ENCODE peak calls at places on chromosomes 13 and 19, in seven cellular contexts. One of them, this sample, is unnamed.

GRCh38 chr13:48121733-48122132 is 26.8 kb upstream of the MED4 start:
- DNase-seq in T-cell: no peak
- DNase-seq in GF-D8: no peak
- DNase-seq in activated T-helper 9 cell treated with anti-CD3 and anti-CD28 coated beads, Interleukin-2, amount 50 U/mL, for 16 hours: no peak
- DNase-seq in skeletal muscle cell: no peak
- DNase-seq in ureter: no peak
- DNase-seq in stimulated activated CD4-positive, alpha-beta T cell treated with anti-CD3 and anti-CD28 coated beads, TNF-alpha, amount 100 ng/mL, for 24 hours: no peak
- DNase-seq in this sample: no peak

GRCh38 chr19:57779220-57779845 is 9.9 kb downstream of the ZNF586 start:
- DNase-seq in T-cell: no peak
- DNase-seq in activated T-helper 9 cell treated with anti-CD3 and anti-CD28 coated beads, Interleukin-2, amount 50 U/mL, for 16 hours: no peak
- DNase-seq in skeletal muscle cell: no peak
- DNase-seq in GF-D8: no peak
- DNase-seq in ureter: no peak
- DNase-seq in stimulated activated CD4-positive, alpha-beta T cell treated with anti-CD3 and anti-CD28 coated beads, TNF-alpha, amount 100 ng/mL, for 24 hours: no peak
- DNase-seq in this sample: no peak

GRCh38 chr19:3324405-3324856 is 42.0 kb upstream of the NFIC start:
- DNase-seq in skeletal muscle cell: no peak
- DNase-seq in stimulated activated CD4-positive, alpha-beta T cell treated with anti-CD3 and anti-CD28 coated beads, TNF-alpha, amount 100 ng/mL, for 24 hours: peak
- DNase-seq in T-cell: peak
- DNase-seq in activated T-helper 9 cell treated with anti-CD3 and anti-CD28 coated beads, Interleukin-2, amount 50 U/mL, for 16 hours: peak
- DNase-seq in GF-D8: no peak
- DNase-seq in ureter: no peak
- DNase-seq in this sample: peak

GRCh38 chr19:16233081-16233776 is 35.5 kb downstream of the AP1M1 start:
- DNase-seq in skeletal muscle cell: no peak
- DNase-seq in activated T-helper 9 cell treated with anti-CD3 and anti-CD28 coated beads, Interleukin-2, amount 50 U/mL, for 16 hours: no peak
- DNase-seq in T-cell: no peak
- DNase-seq in ureter: no peak
- DNase-seq in stimulated activated CD4-positive, alpha-beta T cell treated with anti-CD3 and anti-CD28 coated beads, TNF-alpha, amount 100 ng/mL, for 24 hours: no peak
- DNase-seq in GF-D8: no peak
- DNase-seq in this sample: peak

GRCh38 chr13:97306106-97306505 is 84.0 kb downstream of the MBNL2 start:
- DNase-seq in activated T-helper 9 cell treated with anti-CD3 and anti-CD28 coated beads, Interleukin-2, amount 50 U/mL, for 16 hours: no peak
- DNase-seq in GF-D8: no peak
- DNase-seq in ureter: no peak
- DNase-seq in skeletal muscle cell: no peak
- DNase-seq in stimulated activated CD4-positive, alpha-beta T cell treated with anti-CD3 and anti-CD28 coated beads, TNF-alpha, amount 100 ng/mL, for 24 hours: no peak
- DNase-seq in T-cell: no peak
- DNase-seq in this sample: no peak

GRCh38 chr19:47436712-47437401 is 17.5 kb upstream of the MEIS3 start:
- DNase-seq in T-cell: peak
- DNase-seq in GF-D8: no peak
- DNase-seq in activated T-helper 9 cell treated with anti-CD3 and anti-CD28 coated beads, Interleukin-2, amount 50 U/mL, for 16 hours: peak
- DNase-seq in ureter: peak
- DNase-seq in stimulated activated CD4-positive, alpha-beta T cell treated with anti-CD3 and anti-CD28 coated beads, TNF-alpha, amount 100 ng/mL, for 24 hours: peak
- DNase-seq in skeletal muscle cell: no peak
- DNase-seq in this sample: peak

GRCh38 chr13:47017476-47017875 is 120.6 kb upstream of the HTR2A start:
- DNase-seq in stimulated activated CD4-positive, alpha-beta T cell treated with anti-CD3 and anti-CD28 coated beads, TNF-alpha, amount 100 ng/mL, for 24 hours: no peak
- DNase-seq in ureter: no peak
- DNase-seq in activated T-helper 9 cell treated with anti-CD3 and anti-CD28 coated beads, Interleukin-2, amount 50 U/mL, for 16 hours: no peak
- DNase-seq in T-cell: no peak
- DNase-seq in skeletal muscle cell: no peak
- DNase-seq in GF-D8: no peak
- DNase-seq in this sample: no peak

GRCh38 chr13:67943116-67943515 is 713.0 kb upstream of the PCDH9 start:
- DNase-seq in T-cell: no peak
- DNase-seq in GF-D8: no peak
- DNase-seq in skeletal muscle cell: no peak
- DNase-seq in ureter: no peak
- DNase-seq in stimulated activated CD4-positive, alpha-beta T cell treated with anti-CD3 and anti-CD28 coated beads, TNF-alpha, amount 100 ng/mL, for 24 hours: no peak
- DNase-seq in activated T-helper 9 cell treated with anti-CD3 and anti-CD28 coated beads, Interleukin-2, amount 50 U/mL, for 16 hours: no peak
- DNase-seq in this sample: no peak

GRCh38 chr13:91383836-91384235 is 14.6 kb upstream of the GPC5 start:
- DNase-seq in skeletal muscle cell: no peak
- DNase-seq in GF-D8: no peak
- DNase-seq in T-cell: no peak
- DNase-seq in stimulated activated CD4-positive, alpha-beta T cell treated with anti-CD3 and anti-CD28 coated beads, TNF-alpha, amount 100 ng/mL, for 24 hours: no peak
- DNase-seq in activated T-helper 9 cell treated with anti-CD3 and anti-CD28 coated beads, Interleukin-2, amount 50 U/mL, for 16 hours: no peak
- DNase-seq in ureter: no peak
- DNase-seq in this sample: no peak

GRCh38 chr19:40300668-40301067 is 15.5 kb upstream of the AKT2 start:
- DNase-seq in ureter: no peak
- DNase-seq in activated T-helper 9 cell treated with anti-CD3 and anti-CD28 coated beads, Interleukin-2, amount 50 U/mL, for 16 hours: no peak
- DNase-seq in GF-D8: no peak
- DNase-seq in skeletal muscle cell: no peak
- DNase-seq in T-cell: no peak
- DNase-seq in stimulated activated CD4-positive, alpha-beta T cell treated with anti-CD3 and anti-CD28 coated beads, TNF-alpha, amount 100 ng/mL, for 24 hours: no peak
- DNase-seq in this sample: no peak

GRCh38 chr19:45290381-45290931 is 32.2 kb downstream of the CKM start:
- DNase-seq in skeletal muscle cell: no peak
- DNase-seq in activated T-helper 9 cell treated with anti-CD3 and anti-CD28 coated beads, Interleukin-2, amount 50 U/mL, for 16 hours: no peak
- DNase-seq in stimulated activated CD4-positive, alpha-beta T cell treated with anti-CD3 and anti-CD28 coated beads, TNF-alpha, amount 100 ng/mL, for 24 hours: no peak
- DNase-seq in ureter: no peak
- DNase-seq in GF-D8: no peak
- DNase-seq in T-cell: no peak
- DNase-seq in this sample: no peak

GRCh38 chr13:22412452-22412851 is 741.6 kb downstream of the FGF9 start:
- DNase-seq in skeletal muscle cell: no peak
- DNase-seq in T-cell: no peak
- DNase-seq in activated T-helper 9 cell treated with anti-CD3 and anti-CD28 coated beads, Interleukin-2, amount 50 U/mL, for 16 hours: no peak
- DNase-seq in GF-D8: no peak
- DNase-seq in stimulated activated CD4-positive, alpha-beta T cell treated with anti-CD3 and anti-CD28 coated beads, TNF-alpha, amount 100 ng/mL, for 24 hours: no peak
- DNase-seq in ureter: no peak
- DNase-seq in this sample: no peak

GRCh38 chr13:100542546-100543156 is 45.9 kb downstream of the GGACT start:
- DNase-seq in ureter: no peak
- DNase-seq in stimulated activated CD4-positive, alpha-beta T cell treated with anti-CD3 and anti-CD28 coated beads, TNF-alpha, amount 100 ng/mL, for 24 hours: no peak
- DNase-seq in GF-D8: no peak
- DNase-seq in skeletal muscle cell: peak
- DNase-seq in T-cell: no peak
- DNase-seq in activated T-helper 9 cell treated with anti-CD3 and anti-CD28 coated beads, Interleukin-2, amount 50 U/mL, for 16 hours: no peak
- DNase-seq in this sample: peak